ENCODE peak calls at places on chromosomes 6 and 20, in five cellular contexts. Z, U, O, S and F are unnamed samples.

GRCh38 chr6:34246563-34247391 is 2.0 kb downstream of the SMIM29 start:
- DNase-seq in Z (no peak), U (peak; percentile 12), O (no peak), S (peak; percentile 47), F (peak; percentile 58)

GRCh38 chr20:50693001-50693400 is 1.7 kb upstream of the RIPOR3 start:
- DNase-seq in Z (no peak), U (no peak), O (no peak), S (no peak), F (no peak)

GRCh38 chr6:97591955-97592354 is 308.9 kb upstream of the MMS22L start:
- DNase-seq in Z (no peak), U (no peak), O (no peak), S (no peak), F (no peak)

GRCh38 chr6:136226027-136226673 is 24.0 kb downstream of the MTFR2 start:
- DNase-seq in Z (no peak), U (no peak), O (no peak), S (peak; percentile 67), F (peak; percentile 65)

GRCh38 chr6:33983109-33983475 is 162.8 kb downstream of the GRM4 start:
- DNase-seq in Z (no peak), U (no peak), O (no peak), S (no peak), F (peak; percentile 46)

GRCh38 chr6:108959972-108960582 is 111.9 kb downstream of the ARMC2 start:
- DNase-seq in Z (no peak), U (no peak), O (no peak), S (no peak), F (no peak)

GRCh38 chr6:36927691-36928546 is 26.6 kb upstream of the PI16 start:
- DNase-seq in Z (no peak), U (no peak), O (no peak), S (no peak), F (no peak)

GRCh38 chr20:15042723-15043122 is 705.3 kb upstream of the FLRT3 start:
- DNase-seq in Z (no peak), U (no peak), O (no peak), S (no peak), F (no peak)

GRCh38 chr6:32785781-32786533 is 22.6 kb upstream of the HLA-DQB2 start:
- DNase-seq in Z (no peak), U (peak; percentile 15), O (peak; percentile 57), S (peak; percentile 66), F (peak; percentile 88)

GRCh38 chr6:88982720-88983119 is 19.3 kb upstream of the RNGTT start:
- DNase-seq in Z (no peak), U (peak; percentile 23), O (peak; percentile 90), S (peak; percentile 63), F (peak; percentile 75)

GRCh38 chr6:50602191-50602810 is 111.0 kb upstream of the TFAP2D start:
- DNase-seq in Z (no peak), U (no peak), O (no peak), S (peak; percentile 61), F (peak; percentile 65)

GRCh38 chr20:32586291-32586690 is 1.2 kb upstream of the NOL4L start:
- DNase-seq in Z (no peak), U (no peak), O (no peak), S (no peak), F (no peak)

GRCh38 chr6:1311400-1312192 is at the start of gene FOXQ1:
- DNase-seq in Z (no peak), U (no peak), O (no peak), S (peak; percentile 45), F (peak; percentile 82)

GRCh38 chr20:58408603-58409246 is 19.7 kb downstream of the VAPB start:
- DNase-seq in Z (no peak), U (no peak), O (no peak), S (no peak), F (no peak)

GRCh38 chr6:20837189-20837588 is 302.9 kb downstream of the CDKAL1 start:
- DNase-seq in Z (no peak), U (no peak), O (no peak), S (no peak), F (no peak)

GRCh38 chr20:57374931-57375651 is 16.1 kb upstream of the RBM38 start:
- DNase-seq in Z (no peak), U (peak; percentile 83), O (peak; percentile 48), S (no peak), F (no peak)

GRCh38 chr6:37779902-37780628 is 39.5 kb upstream of the ZFAND3 start:
- DNase-seq in Z (no peak), U (no peak), O (no peak), S (no peak), F (peak; percentile 48)

GRCh38 chr20:20304942-20305341 is 63.0 kb upstream of the INSM1 start:
- DNase-seq in Z (no peak), U (no peak), O (no peak), S (no peak), F (no peak)

GRCh38 chr6:30543824-30544223 is 12.5 kb downstream of the GNL1 start:
- DNase-seq in Z (no peak), U (no peak), O (no peak), S (no peak), F (no peak)

GRCh38 chr6:163398796-163399195 is 15.7 kb upstream of the QKI start:
- DNase-seq in Z (no peak), U (no peak), O (no peak), S (no peak), F (no peak)

GRCh38 chr6:31446481-31446880 is 43.1 kb downstream of the MICA start:
- DNase-seq in Z (no peak), U (no peak), O (no peak), S (no peak), F (no peak)

GRCh38 chr20:8756410-8756809 is 312.5 kb upstream of the PLCB4 start:
- DNase-seq in Z (no peak), U (no peak), O (peak; percentile 80), S (no peak), F (peak; percentile 5)

GRCh38 chr6:104613416-104614001 is 246.2 kb downstream of the HACE1 start:
- DNase-seq in Z (no peak), U (no peak), O (no peak), S (no peak), F (no peak)

GRCh38 chr20:17610566-17611289 is 40.9 kb downstream of the DSTN start:
- DNase-seq in Z (peak; percentile 46), U (no peak), O (no peak), S (no peak), F (no peak)

GRCh38 chr6:13872681-13873080 is 52.1 kb upstream of the RNF182 start:
- DNase-seq in Z (no peak), U (no peak), O (no peak), S (no peak), F (no peak)

GRCh38 chr6:47348316-47348863 is 38.7 kb upstream of the TNFRSF21 start:
- DNase-seq in Z (no peak), U (no peak), O (no peak), S (no peak), F (no peak)